ENCODE peak calls at places on chromosomes 13 and 19, in ten cellular contexts. R is stimulated activated naive CD8-positive, alpha-beta T cell treated with anti-CD3 and anti-CD28 coated beads, Interleukin-15, Interleukin-2, amounts not matched to agents 100 U/mL and 50 U/mL, for 24 hours; F is stimulated activated CD4-positive, alpha-beta T cell treated with anti-CD3 and anti-CD28 coated beads, Interleukin-2, amount 100 ng/mL, for 4 hours; Y is SK-N-SH; A is lung; Z is NCI-H1105; W is astrocyte of the spinal cord; V is globus pallidus; L is omental fat pad; I is NCI-H748 treated with DMSO at 0.1 percent for 48 hours. S is an unnamed sample.

GRCh38 chr19:5978606-5979552 is 939 bp upstream of the RANBP3 start:
- DNase-seq in L (no peak), W (no peak), A (no peak), I (no peak), Y (peak; percentile 42), Z (no peak), R (peak; percentile 23), V (no peak), F (no peak), S (no peak)

GRCh38 chr19:9877775-9878510 is 42.8 kb downstream of the PIN1 start:
- DNase-seq in Y (no peak), A (no peak), V (no peak), R (no peak), F (no peak), I (no peak), Z (no peak), L (no peak), W (no peak), S (no peak)

GRCh38 chr13:76048675-76049396 is 412.7 kb downstream of the LMO7 start:
- DNase-seq in V (no peak), I (peak; percentile 36), A (no peak), W (no peak), R (no peak), Y (no peak), L (no peak), Z (peak; percentile 9), F (no peak), S (peak; percentile 82)

GRCh38 chr13:44045179-44045562 is 165.5 kb downstream of the LACC1 start:
- DNase-seq in I (peak; percentile 87), F (no peak), R (no peak), W (no peak), L (no peak), A (no peak), Y (peak; percentile 14), Z (peak; percentile 49), V (peak; percentile 23), S (peak; percentile 12)

GRCh38 chr13:31053098-31053497 is 108.6 kb downstream of the HSPH1 start:
- DNase-seq in I (no peak), Z (no peak), L (no peak), Y (no peak), R (no peak), V (no peak), W (no peak), F (no peak), A (no peak), S (no peak)

GRCh38 chr13:40271931-40272775 is 394.3 kb downstream of the FOXO1 start:
- DNase-seq in W (peak; percentile 92), Z (no peak), R (peak; percentile 61), L (no peak), F (peak; percentile 51), Y (no peak), A (peak; percentile 43), I (no peak), V (peak; percentile 70), S (no peak)

GRCh38 chr13:59680429-59681024 is 483.2 kb downstream of the DIAPH3 start:
- DNase-seq in Z (peak; percentile 42), F (no peak), V (no peak), W (peak; percentile 34), L (no peak), I (peak; percentile 49), A (no peak), R (no peak), Y (no peak), S (peak; percentile 20)

GRCh38 chr13:113980489-113981064 is 6.7 kb upstream of the C13orf46 start:
- DNase-seq in F (no peak), Y (no peak), Z (no peak), W (no peak), R (no peak), A (no peak), V (no peak), I (no peak), L (no peak), S (peak; percentile 28)

GRCh38 chr13:106691251-106691650 is 123.3 kb upstream of the ARGLU1 start:
- DNase-seq in W (no peak), Y (no peak), Z (no peak), R (no peak), A (no peak), I (no peak), L (no peak), V (no peak), F (no peak), S (no peak)

GRCh38 chr19:39406656-39407393 is at the start of gene ZFP36:
- DNase-seq in V (no peak), W (peak; percentile 82), Y (peak; percentile 94), L (peak; percentile 89), F (peak; percentile 79), Z (peak; percentile 53), R (peak; percentile 91), I (peak; percentile 79), A (peak; percentile 92), S (no peak)

GRCh38 chr19:940591-941291 is 14.9 kb downstream of the ARID3A start:
- DNase-seq in Y (peak; percentile 93), V (peak; percentile 81), L (no peak), R (peak; percentile 70), I (no peak), Z (peak; percentile 96), F (peak; percentile 56), A (peak; percentile 69), W (peak; percentile 60), S (peak; percentile 86)

GRCh38 chr13:42968906-42969305 is 23.1 kb downstream of the EPSTI1 start:
- DNase-seq in R (no peak), A (peak; percentile 52), F (no peak), W (no peak), Z (no peak), Y (no peak), L (no peak), V (no peak), I (peak; percentile 58), S (no peak)

GRCh38 chr13:30700364-30700763 is 35.0 kb upstream of the ALOX5AP start:
- DNase-seq in V (no peak), A (no peak), W (no peak), R (no peak), L (no peak), I (no peak), Z (no peak), F (no peak), Y (no peak), S (no peak)

S was measured in NCI-H1092.